ENCODE peak calls at places on chromosomes 13 and 19, in five cellular contexts. One of them, this sample, is unnamed.
A peak's percentile ranks its signal among the peaks of the same experiment; 100 is the strongest.

GRCh38 chr13:76687467-76687866 is 198.7 kb downstream of the KCTD12 start:
- DNase-seq in trophoblast cell: no peak
- DNase-seq in H9: no peak
- DNase-seq in neuronal stem cell: no peak
- DNase-seq in H1: no peak
- DNase-seq in this sample: no peak

GRCh38 chr13:76799696-76800095 is 86.5 kb downstream of the KCTD12 start:
- DNase-seq in trophoblast cell: peak; percentile 9
- DNase-seq in H1: no peak
- DNase-seq in neuronal stem cell: no peak
- DNase-seq in H9: no peak
- DNase-seq in this sample: peak; percentile 58

GRCh38 chr19:54073829-54074228 is 7.3 kb downstream of the TARM1 start:
- DNase-seq in neuronal stem cell: no peak
- DNase-seq in trophoblast cell: no peak
- DNase-seq in H9: no peak
- DNase-seq in H1: no peak
- DNase-seq in this sample: no peak

GRCh38 chr13:75489502-75490263 is 7.7 kb upstream of the TBC1D4 start:
- DNase-seq in H1: no peak
- DNase-seq in H9: no peak
- DNase-seq in trophoblast cell: peak; percentile 54
- DNase-seq in neuronal stem cell: no peak
- DNase-seq in this sample: peak; percentile 92

GRCh38 chr13:111114362-111115050 is 604 bp upstream of the ARHGEF7 start:
- DNase-seq in H9: peak; percentile 50
- DNase-seq in trophoblast cell: peak; percentile 75
- DNase-seq in neuronal stem cell: peak; percentile 20
- DNase-seq in H1: no peak
- DNase-seq in this sample: peak; percentile 80

GRCh38 chr13:47457631-47458030 is 543.4 kb downstream of the SUCLA2 start:
- DNase-seq in neuronal stem cell: no peak
- DNase-seq in trophoblast cell: no peak
- DNase-seq in H9: no peak
- DNase-seq in H1: no peak
- DNase-seq in this sample: peak; percentile 72

GRCh38 chr13:100339411-100339935 is 249.1 kb downstream of the GGACT start:
- DNase-seq in H9: no peak
- DNase-seq in neuronal stem cell: no peak
- DNase-seq in trophoblast cell: no peak
- DNase-seq in H1: no peak
- DNase-seq in this sample: no peak

GRCh38 chr13:113907637-113908617 is 44.1 kb upstream of the GAS6 start:
- DNase-seq in neuronal stem cell: no peak
- DNase-seq in trophoblast cell: peak; percentile 30
- DNase-seq in H9: no peak
- DNase-seq in H1: no peak
- DNase-seq in this sample: peak; percentile 64

GRCh38 chr19:30107351-30107750 is 165.3 kb downstream of the URI1 start:
- DNase-seq in H9: no peak
- DNase-seq in H1: no peak
- DNase-seq in neuronal stem cell: no peak
- DNase-seq in trophoblast cell: no peak
- DNase-seq in this sample: no peak

GRCh38 chr13:40186636-40187323 is 479.7 kb downstream of the FOXO1 start:
- DNase-seq in H1: no peak
- DNase-seq in trophoblast cell: no peak
- DNase-seq in H9: no peak
- DNase-seq in neuronal stem cell: no peak
- DNase-seq in this sample: no peak

GRCh38 chr13:27919934-27920676 is at the start of gene PDX1:
- DNase-seq in H9: peak; percentile 80
- DNase-seq in trophoblast cell: no peak
- DNase-seq in neuronal stem cell: peak; percentile 48
- DNase-seq in H1: no peak
- DNase-seq in this sample: no peak

GRCh38 chr13:109389456-109389855 is 396.9 kb downstream of the IRS2 start:
- DNase-seq in H9: no peak
- DNase-seq in H1: no peak
- DNase-seq in trophoblast cell: no peak
- DNase-seq in neuronal stem cell: no peak
- DNase-seq in this sample: no peak
- H2BK12ac ChIP-seq in H9: no peak overlapping the region
- H2BK12ac ChIP-seq in H1: no peak overlapping the region
- H2BK12ac ChIP-seq in trophoblast cell: no peak overlapping the region
- H2BK12ac ChIP-seq in neuronal stem cell: no peak overlapping the region
- H2BK12ac ChIP-seq in this sample: no peak overlapping the region

DNA sequence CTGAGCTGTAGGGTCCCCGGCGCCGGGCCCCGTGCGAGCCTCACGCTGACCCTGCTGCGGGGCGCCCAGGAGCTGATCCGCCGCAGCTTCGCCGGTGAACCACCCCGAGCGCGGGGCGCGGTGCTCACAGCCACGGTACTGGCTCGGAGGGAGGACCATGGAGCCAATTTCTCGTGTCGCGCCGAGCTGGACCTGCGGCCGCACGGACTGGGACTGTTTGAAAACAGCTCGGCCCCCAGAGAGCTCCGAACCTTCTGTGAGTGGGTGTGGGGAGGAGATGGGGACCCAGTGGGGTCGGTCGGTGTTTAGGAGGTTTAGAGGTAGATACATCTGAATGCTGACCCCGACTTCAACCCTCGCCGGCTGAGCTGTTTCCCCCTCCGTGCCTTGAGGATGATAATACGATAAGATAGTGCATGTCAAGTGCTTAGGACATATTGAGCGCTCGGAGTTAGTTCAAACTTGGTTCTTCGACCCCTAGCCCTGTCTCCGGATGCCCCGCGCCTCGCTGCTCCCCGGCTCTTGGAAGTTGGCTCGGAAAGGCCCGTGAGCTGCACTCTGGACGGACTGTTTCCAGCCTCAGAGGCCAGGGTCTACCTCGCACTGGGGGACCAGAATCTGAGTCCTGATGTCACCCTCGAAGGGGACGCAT is 1.9 kb downstream of the ICAM5 start:
- DNase-seq in trophoblast cell: no peak
- DNase-seq in H9: no peak
- DNase-seq in neuronal stem cell: no peak
- DNase-seq in H1: no peak
- DNase-seq in this sample: no peak
- H2BK12ac ChIP-seq in trophoblast cell: no peak overlapping the region
- H2BK12ac ChIP-seq in H9: no peak overlapping the region
- H2BK12ac ChIP-seq in neuronal stem cell: peak overlapping the region; percentile 14
- H2BK12ac ChIP-seq in H1: peak overlapping the region; percentile 39
- H2BK12ac ChIP-seq in this sample: no peak overlapping the region

DNA sequence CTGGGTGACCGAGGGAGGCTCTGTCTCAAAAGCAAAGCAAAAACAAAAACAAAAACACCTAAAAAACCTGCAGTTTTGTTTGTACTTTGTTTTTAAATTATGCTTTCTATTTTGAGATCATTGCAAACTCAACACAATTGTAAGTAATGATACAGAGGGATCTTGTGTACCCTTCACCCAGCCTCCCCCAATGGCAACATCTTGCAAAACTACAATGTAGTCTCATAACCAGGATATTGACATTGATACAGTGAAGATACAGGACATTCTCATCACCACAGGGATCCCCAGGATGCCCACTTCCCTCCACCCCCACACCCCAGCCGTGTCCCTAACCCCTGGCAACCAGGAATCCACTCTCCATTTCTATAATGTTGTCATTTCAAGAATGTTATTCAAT is 10.4 kb upstream of the C5AR2 start:
- DNase-seq in H9: no peak
- DNase-seq in neuronal stem cell: no peak
- DNase-seq in trophoblast cell: no peak
- DNase-seq in H1: no peak
- DNase-seq in this sample: no peak
- H2BK12ac ChIP-seq in H9: no peak overlapping the region
- H2BK12ac ChIP-seq in neuronal stem cell: no peak overlapping the region
- H2BK12ac ChIP-seq in trophoblast cell: no peak overlapping the region
- H2BK12ac ChIP-seq in H1: no peak overlapping the region
- H2BK12ac ChIP-seq in this sample: no peak overlapping the region

DNA sequence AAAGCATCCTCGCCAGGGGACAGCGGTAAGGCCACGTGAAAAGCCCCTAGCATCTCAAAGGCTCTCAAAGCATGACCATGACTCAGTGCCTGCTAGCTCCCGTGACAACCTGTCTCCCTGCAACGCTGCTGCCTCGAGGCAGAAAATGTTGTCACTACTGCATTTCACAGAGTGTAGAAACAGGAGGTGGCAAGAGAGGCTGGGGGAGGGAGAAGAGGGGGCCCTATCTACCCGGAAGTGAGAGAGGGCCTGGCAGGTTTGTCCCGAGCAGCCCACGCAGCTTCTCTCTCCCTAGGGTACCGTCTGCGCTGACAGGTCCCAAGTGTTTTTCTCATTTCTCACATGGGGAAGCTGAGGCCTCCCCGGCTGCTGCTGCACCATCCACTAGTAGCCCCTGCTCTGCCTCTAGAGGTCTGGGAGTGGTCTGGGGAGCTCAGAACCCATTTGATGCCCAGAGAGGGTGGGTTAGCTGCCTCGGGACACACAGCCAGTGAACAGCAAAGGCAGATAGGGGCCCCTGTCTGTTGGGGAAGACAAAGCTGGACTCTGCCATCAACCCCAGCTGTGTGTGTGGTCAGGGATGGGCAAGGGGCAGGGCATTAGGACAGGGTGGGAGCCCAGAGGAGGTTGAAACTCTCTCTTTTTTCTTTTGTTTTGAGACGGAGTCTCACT is 3.7 kb downstream of the TINCR start:
- DNase-seq in H9: no peak
- DNase-seq in H1: no peak
- DNase-seq in trophoblast cell: peak; percentile 99
- DNase-seq in neuronal stem cell: no peak
- DNase-seq in this sample: peak; percentile 67
- H2BK12ac ChIP-seq in H9: no peak overlapping the region
- H2BK12ac ChIP-seq in H1: no peak overlapping the region
- H2BK12ac ChIP-seq in trophoblast cell: no peak overlapping the region
- H2BK12ac ChIP-seq in neuronal stem cell: no peak overlapping the region
- H2BK12ac ChIP-seq in this sample: no peak overlapping the region

GRCh38 chr19:14006766-14007562 is 844 bp upstream of the RFX1 start:
- DNase-seq in neuronal stem cell: no peak
- DNase-seq in H1: no peak
- DNase-seq in trophoblast cell: peak; percentile 62
- DNase-seq in H9: peak; percentile 54
- DNase-seq in this sample: no peak

GRCh38 chr19:14015454-14016035 is 9.4 kb upstream of the RFX1 start:
- DNase-seq in H1: no peak
- DNase-seq in H9: no peak
- DNase-seq in neuronal stem cell: no peak
- DNase-seq in trophoblast cell: no peak
- DNase-seq in this sample: no peak

GRCh38 chr19:14012378-14012915 is 6.3 kb upstream of the RFX1 start:
- DNase-seq in neuronal stem cell: no peak
- DNase-seq in trophoblast cell: no peak
- DNase-seq in H1: no peak
- DNase-seq in H9: no peak
- DNase-seq in this sample: no peak
- H2BK12ac ChIP-seq in neuronal stem cell: no peak overlapping the region
- H2BK12ac ChIP-seq in trophoblast cell: no peak overlapping the region
- H2BK12ac ChIP-seq in H1: no peak overlapping the region
- H2BK12ac ChIP-seq in H9: no peak overlapping the region
- H2BK12ac ChIP-seq in this sample: no peak overlapping the region

GRCh38 chr19:49987159-49987698 is 26.3 kb upstream of the SIGLEC11 start:
- DNase-seq in H1: peak; percentile 90
- DNase-seq in neuronal stem cell: peak; percentile 99
- DNase-seq in trophoblast cell: peak; percentile 93
- DNase-seq in H9: peak; percentile 96
- DNase-seq in this sample: peak; percentile 90

GRCh38 chr19:49986354-49986753 is 25.4 kb upstream of the SIGLEC11 start:
- DNase-seq in trophoblast cell: no peak
- DNase-seq in neuronal stem cell: no peak
- DNase-seq in H1: no peak
- DNase-seq in H9: no peak
- DNase-seq in this sample: no peak

GRCh38 chr19:49985926-49986325 is 25.0 kb upstream of the SIGLEC11 start:
- DNase-seq in neuronal stem cell: no peak
- DNase-seq in H9: no peak
- DNase-seq in trophoblast cell: no peak
- DNase-seq in H1: no peak
- DNase-seq in this sample: no peak

GRCh38 chr19:49988007-49988406 is 27.0 kb upstream of the SIGLEC11 start:
- DNase-seq in trophoblast cell: no peak
- DNase-seq in H9: no peak
- DNase-seq in H1: no peak
- DNase-seq in neuronal stem cell: no peak
- DNase-seq in this sample: no peak

DNA sequence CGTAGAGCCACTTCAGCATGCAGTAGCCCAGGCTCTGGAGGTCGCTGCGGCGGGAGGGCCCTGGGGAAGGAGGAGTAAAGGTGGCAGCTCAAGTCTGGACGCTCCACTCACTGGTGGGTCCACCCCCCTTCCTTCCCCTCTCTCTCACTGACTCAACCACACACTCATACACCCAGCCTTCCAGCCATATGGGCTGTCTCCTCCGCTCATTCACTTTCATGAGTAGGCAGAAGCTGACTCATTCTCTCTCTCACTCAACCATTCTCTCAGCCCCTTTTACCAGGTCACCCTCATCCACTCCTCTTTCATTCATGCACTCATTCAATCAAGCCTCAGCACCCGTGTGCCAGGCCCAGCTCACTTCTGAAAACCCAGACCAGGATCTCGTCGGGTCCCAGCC is 27.5 kb upstream of the SIGLEC11 start:
- DNase-seq in H9: no peak
- DNase-seq in neuronal stem cell: no peak
- DNase-seq in H1: no peak
- DNase-seq in trophoblast cell: no peak
- DNase-seq in this sample: peak; percentile 29
- H2BK12ac ChIP-seq in H9: no peak overlapping the region
- H2BK12ac ChIP-seq in neuronal stem cell: no peak overlapping the region
- H2BK12ac ChIP-seq in H1: no peak overlapping the region
- H2BK12ac ChIP-seq in trophoblast cell: no peak overlapping the region
- H2BK12ac ChIP-seq in this sample: no peak overlapping the region

DNA sequence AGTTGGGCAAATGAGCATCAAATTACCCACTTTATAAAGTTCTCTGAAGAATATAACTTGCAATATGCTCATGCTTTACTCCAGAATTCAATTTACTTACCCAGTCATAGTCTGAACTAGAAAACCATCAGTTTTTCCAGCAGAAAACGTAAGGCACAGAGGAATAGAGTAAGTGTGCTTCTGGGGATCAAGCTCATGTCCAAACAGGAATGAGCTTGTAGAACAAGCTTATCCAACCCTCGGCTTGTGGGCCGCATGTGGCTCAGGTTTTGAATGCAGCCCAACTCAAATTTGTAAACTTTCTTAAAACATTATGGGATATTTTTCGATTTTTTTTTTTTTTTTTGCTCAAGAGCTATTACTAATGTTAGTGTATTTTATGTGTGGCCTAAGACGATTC is 308.5 kb upstream of the KLF12 start:
- DNase-seq in H9: no peak
- DNase-seq in trophoblast cell: no peak
- DNase-seq in neuronal stem cell: no peak
- DNase-seq in H1: no peak
- DNase-seq in this sample: no peak
- H2BK12ac ChIP-seq in H9: no peak overlapping the region
- H2BK12ac ChIP-seq in trophoblast cell: no peak overlapping the region
- H2BK12ac ChIP-seq in neuronal stem cell: no peak overlapping the region
- H2BK12ac ChIP-seq in H1: no peak overlapping the region
- H2BK12ac ChIP-seq in this sample: no peak overlapping the region